ENCODE peak calls at places on chromosomes 13 and 19, in five cellular contexts. F is nephron progenitor cell, L is PC-3, G is foreskin fibroblast, A is upper lobe of left lung. W is an unnamed sample.

GRCh38 chr13:107035778-107036177 is 467.8 kb upstream of the ARGLU1 start:
- DNase-seq in A (no peak), G (peak), F (no peak), L (no peak), W (no peak)

GRCh38 chr13:31896427-31896826 is 135.1 kb upstream of the FRY start:
- DNase-seq in G (peak), L (no peak), A (no peak), F (no peak), W (no peak)

GRCh38 chr13:24223341-24224231 is 63.1 kb downstream of the SPATA13 start:
- DNase-seq in A (peak), L (no peak), G (no peak), F (no peak), W (no peak)

GRCh38 chr19:55647732-55648656 is at the start of gene CCDC106:
- DNase-seq in A (peak), G (peak), L (peak), F (peak), W (no peak)

GRCh38 chr13:23367907-23368306 is 65.6 kb downstream of the SACS start:
- DNase-seq in L (no peak), G (no peak), F (no peak), A (no peak), W (no peak)

GRCh38 chr19:52716578-52716977 is 18.3 kb downstream of the ZNF611 start:
- DNase-seq in F (no peak), G (no peak), L (no peak), A (no peak), W (no peak)

GRCh38 chr13:40401911-40402776 is 264.3 kb downstream of the FOXO1 start:
- DNase-seq in L (peak), A (no peak), F (peak), G (peak), W (peak)

GRCh38 chr13:95385808-95386207 is 84.6 kb upstream of the ABCC4 start:
- DNase-seq in F (no peak), A (no peak), L (no peak), G (peak), W (no peak)

GRCh38 chr13:60583196-60583908 is 186.3 kb downstream of the TDRD3 start:
- DNase-seq in F (no peak), A (no peak), G (peak), L (no peak), W (peak)

GRCh38 chr13:40665061-40665753 is 1.2 kb downstream of the FOXO1 start:
- DNase-seq in L (peak), G (peak), F (peak), A (peak), W (no peak)

GRCh38 chr13:102597029-102598015 is 536 bp downstream of the TPP2 start:
- DNase-seq in G (peak), A (peak), F (peak), L (peak), W (peak)

GRCh38 chr13:106561551-106562170 is 6.3 kb downstream of the ARGLU1 start:
- DNase-seq in F (peak), L (no peak), A (no peak), G (peak), W (no peak)

GRCh38 chr19:17156296-17156946 is 58.7 kb upstream of the USE1 start:
- DNase-seq in A (no peak), F (no peak), G (no peak), L (no peak), W (no peak)

GRCh38 chr13:23087884-23088283 is 92.9 kb upstream of the SGCG start:
- DNase-seq in G (peak), A (no peak), L (peak), F (peak), W (no peak)

GRCh38 chr13:95624020-95624419 is 20.5 kb downstream of the DZIP1 start:
- DNase-seq in F (peak), A (no peak), G (peak), L (peak), W (no peak)

GRCh38 chr13:51960766-51961165 is 50.5 kb downstream of the ATP7B start:
- DNase-seq in A (no peak), L (no peak), G (no peak), F (no peak), W (no peak)

GRCh38 chr19:53432088-53432661 is 391 bp downstream of the ZNF761 start:
- DNase-seq in F (peak), A (peak), L (peak), G (peak), W (no peak)

GRCh38 chr13:109720758-109721184 is 65.6 kb downstream of the IRS2 start:
- DNase-seq in A (no peak), F (no peak), L (no peak), G (no peak), W (no peak)

GRCh38 chr13:97259787-97260641 is 37.9 kb downstream of the MBNL2 start:
- DNase-seq in G (peak), L (peak), F (peak), A (no peak), W (no peak)

GRCh38 chr13:42883771-42884170 is 102.4 kb downstream of the FAM216B start:
- DNase-seq in A (no peak), L (peak), G (peak), F (peak), W (peak)

GRCh38 chr19:49838816-49839588 is 12.0 kb upstream of the PTOV1 start:
- DNase-seq in G (no peak), F (no peak), A (no peak), L (no peak), W (no peak)

GRCh38 chr13:50713849-50714248 is 129.6 kb downstream of the DLEU7 start:
- DNase-seq in F (no peak), A (peak), L (peak), G (peak), W (no peak)

GRCh38 chr19:12646551-12646950 is 20.0 kb downstream of the MAN2B1 start:
- DNase-seq in L (no peak), F (no peak), G (no peak), A (no peak), W (no peak)

DNA sequence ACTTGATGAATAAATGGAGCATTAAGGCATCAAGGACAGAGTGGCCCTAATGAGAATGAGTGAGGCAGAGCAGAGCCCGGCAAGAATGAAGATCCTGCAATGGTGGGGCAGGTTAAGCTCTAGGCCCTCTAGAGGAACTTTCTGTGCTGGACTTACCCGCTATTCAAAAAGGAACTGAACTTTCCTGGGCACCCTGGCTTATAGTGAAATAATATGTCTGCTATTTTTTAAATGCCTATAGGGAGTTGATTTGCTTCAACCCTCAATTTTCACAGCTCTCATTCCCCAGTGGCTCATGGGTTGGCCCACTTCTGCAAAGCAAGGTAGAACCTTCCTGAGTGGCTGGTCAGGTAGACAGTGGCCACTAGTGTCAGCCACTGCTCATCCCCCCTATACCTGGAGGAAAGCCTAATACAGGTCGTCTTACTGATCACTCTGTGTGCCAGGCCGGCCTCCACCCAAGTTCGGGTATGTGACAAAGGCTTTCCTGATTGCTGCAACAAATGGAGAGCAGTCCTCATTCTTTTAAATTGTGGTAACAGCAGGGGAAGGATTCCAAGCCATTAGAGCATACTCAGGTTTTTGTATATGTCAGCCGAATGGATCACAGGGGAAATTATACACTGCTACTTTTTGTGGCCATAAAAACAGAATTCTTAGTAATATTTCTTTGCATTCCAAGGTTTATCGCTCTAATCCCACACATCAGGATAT is 103.0 kb downstream of the KL start:
- DNase-seq in F (no peak), L (no peak), A (no peak), G (no peak), W (no peak)
- TF ChIP-seq CTCF in F (no peak), L (no peak), A (no peak), G (no peak), W (no peak)

DNA sequence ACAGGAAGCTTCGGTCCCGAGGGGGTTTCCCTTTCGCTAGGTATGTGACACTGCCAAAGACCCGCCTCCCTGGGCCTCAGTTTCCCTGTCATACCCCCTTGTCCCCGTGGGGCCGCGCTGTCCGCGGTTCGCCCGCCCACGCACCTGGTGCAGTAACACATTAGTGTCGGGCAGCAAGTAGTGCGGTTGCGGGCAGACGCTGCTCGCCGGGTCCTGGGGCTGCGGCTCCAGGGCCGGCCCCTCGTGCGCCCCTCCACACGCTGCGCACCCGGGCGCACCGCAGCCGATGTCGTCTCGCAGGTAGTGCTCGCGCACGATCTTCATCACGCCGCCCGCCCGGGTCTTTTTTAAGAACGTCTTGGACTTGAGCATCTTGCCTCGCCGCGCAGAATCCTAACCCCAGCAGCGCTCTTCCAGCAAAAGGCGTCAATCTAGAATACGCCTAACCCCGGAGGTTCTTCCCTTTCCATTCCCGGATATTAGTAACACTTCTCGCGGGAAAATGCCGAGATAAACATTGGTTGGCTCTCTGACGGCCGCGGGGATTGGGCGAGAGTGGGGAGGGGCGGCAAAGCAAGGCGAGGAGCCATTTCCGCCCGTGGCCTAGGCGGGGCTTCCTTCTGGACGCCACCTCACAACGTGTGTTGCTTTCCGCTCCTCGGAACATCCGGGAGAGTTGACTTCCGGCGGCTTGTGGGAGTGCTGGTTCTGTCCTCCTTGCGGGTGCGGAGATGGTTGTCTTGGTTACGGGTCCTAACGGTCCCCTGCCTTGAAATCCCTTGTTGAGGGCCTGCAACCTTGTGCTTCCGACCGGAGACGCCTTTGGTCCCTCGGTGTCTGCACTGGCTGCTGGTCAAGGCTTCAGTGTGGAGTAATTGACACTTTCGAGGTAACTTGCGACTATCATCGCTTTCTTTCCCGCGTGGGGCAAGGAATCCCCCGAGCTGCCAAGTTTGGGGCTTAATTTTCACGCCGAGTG is at the start of the genes DIS3 and PIBF1:
- DNase-seq in F (peak), A (peak), G (peak), L (peak), W (peak)
- TF ChIP-seq CTCF in F (no peak), A (peak), G (peak), L (no peak), W (peak)

GRCh38 chr19:57552432-57552831 is 7.2 kb downstream of the ZNF550 start:
- DNase-seq in A (no peak), F (no peak), L (no peak), G (no peak), W (no peak)
- TF ChIP-seq CTCF in A (no peak), F (no peak), L (peak), G (no peak), W (no peak)

GRCh38 chr19:6354098-6354674 is 7.1 kb upstream of the CLPP start:
- DNase-seq in F (no peak), G (peak), A (no peak), L (peak), W (no peak)
- TF ChIP-seq CTCF in F (no peak), G (peak), A (no peak), L (peak), W (peak)

GRCh38 chr13:46317120-46317519 is 69.9 kb downstream of the RUBCNL start:
- DNase-seq in F (no peak), L (no peak), A (no peak), G (peak), W (no peak)
- TF ChIP-seq CTCF in F (no peak), L (peak), A (no peak), G (peak), W (peak)

DNA sequence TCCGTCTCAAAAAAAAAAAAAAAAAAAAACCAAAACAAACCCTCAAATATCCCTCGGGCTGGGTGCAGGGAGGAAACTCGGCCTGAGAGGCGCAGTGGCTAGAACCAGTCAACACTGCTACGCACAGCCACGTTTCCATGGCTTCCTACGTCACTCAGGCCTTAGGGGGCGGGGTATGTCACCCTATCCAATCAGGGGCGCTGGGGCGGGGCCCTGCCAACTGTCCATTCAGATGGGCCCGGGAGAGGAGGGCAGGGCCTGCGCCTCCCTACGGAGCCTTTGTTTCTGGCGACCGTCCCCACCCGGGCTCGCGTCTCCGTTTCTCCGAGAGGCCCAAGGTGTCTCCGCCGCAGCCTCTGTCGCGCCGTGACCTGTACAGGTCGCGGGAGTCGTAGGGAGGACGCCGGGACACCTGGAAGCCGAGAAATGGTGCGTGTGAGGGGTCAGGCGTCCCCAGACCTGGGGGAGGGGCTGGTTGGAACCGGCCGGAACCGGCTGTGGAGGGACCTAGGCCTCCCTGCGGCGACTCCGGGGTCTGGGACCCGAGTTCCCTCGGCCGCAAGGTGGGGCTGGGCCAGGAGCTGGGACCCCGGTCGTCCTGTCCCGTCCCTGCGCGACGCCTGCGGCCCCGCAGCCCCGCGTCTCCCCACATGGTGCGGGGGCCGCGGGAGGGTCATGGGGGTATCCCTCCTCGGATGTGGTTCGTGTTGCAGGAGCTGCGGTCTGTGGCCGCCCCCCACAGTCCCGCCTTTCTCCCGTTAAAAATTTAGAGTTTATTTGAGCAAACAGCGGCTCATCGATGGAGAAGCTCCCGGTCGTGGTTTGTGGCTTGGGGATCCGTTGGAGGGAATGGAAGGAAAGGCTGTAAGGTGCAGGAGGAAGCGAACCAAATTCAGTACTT is at the start of gene ZNF627:
- DNase-seq in F (peak), A (peak), G (peak), L (peak), W (peak)
- TF ChIP-seq CTCF in F (no peak), A (peak), G (no peak), L (no peak), W (no peak)

GRCh38 chr13:61685683-61686013 is 270.0 kb upstream of the PCDH20 start:
- DNase-seq in L (no peak), A (no peak), G (no peak), F (peak), W (no peak)
- TF ChIP-seq CTCF in L (peak), A (no peak), G (no peak), F (peak), W (no peak)

GRCh38 chr13:112969692-112970338 is 801 bp downstream of the MCF2L start:
- DNase-seq in L (no peak), A (no peak), G (no peak), F (no peak), W (no peak)

GRCh38 chr13:112968380-112968909 is 569 bp upstream of the MCF2L start:
- DNase-seq in A (peak), L (peak), F (peak), G (no peak), W (no peak)

GRCh38 chr13:112967666-112968379 is 1.2 kb upstream of the MCF2L start:
- DNase-seq in L (no peak), F (no peak), A (no peak), G (peak), W (no peak)

GRCh38 chr13:112970552-112971287 is 1.7 kb downstream of the MCF2L start:
- DNase-seq in F (no peak), A (peak), G (peak), L (no peak), W (no peak)

DNA sequence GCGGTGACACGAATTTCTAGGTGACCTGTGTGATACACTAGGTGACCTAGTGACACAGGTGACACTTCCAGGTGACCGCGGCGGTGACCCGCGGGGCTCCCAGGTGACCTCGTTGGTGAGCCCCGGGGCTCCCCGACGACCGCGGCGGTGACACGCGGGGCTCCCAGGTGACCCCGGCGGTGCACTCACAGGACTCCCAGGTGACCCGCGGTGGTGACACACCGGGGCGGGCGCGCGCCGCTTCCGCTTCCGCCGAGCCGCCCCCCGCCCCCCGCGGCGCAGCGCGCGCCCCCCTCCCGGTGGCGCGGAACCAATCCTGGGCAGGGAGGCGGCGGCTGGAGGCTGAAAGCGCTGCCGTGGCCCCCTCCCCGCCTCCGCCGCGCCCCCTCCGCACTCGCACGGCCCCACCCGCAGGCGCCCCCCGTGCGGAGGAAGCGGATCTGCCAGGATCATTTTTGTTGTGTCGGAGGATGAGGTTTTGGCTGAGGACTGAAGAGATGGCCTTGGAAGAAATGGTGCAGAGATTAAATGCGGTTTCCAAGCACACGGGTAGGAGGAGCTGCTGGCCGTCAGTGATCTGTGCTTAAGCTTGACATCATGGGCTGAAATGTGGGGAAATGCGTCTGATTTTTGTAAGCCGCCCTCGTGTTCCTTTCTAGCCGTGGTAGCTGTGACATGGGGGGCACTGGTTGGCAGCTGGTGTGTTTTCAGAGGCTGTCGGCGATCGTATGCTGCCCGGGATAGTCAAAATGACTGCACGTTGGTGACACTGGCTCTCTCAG is at the start of gene MCF2L:
- DNase-seq in F (peak), L (peak), A (peak), G (peak), W (peak)
- TF ChIP-seq CTCF in F (no peak), L (peak), A (peak), G (no peak), W (peak)

W was measured in AG09319.